ENCODE peak calls at places on chromosomes 4 and X, in four cellular contexts. One of them, this sample, is unnamed. For H3K27me3, the result is how much of the 10 kb centered on the place peaks cover.

GRCh38 chr4:167940217-167940616 is 152.1 kb upstream of the ANXA10 start:
- DNase-seq in uterus: no peak
- DNase-seq in RWPE2: no peak
- DNase-seq in SJSA1: no peak
- DNase-seq in this sample: no peak

GRCh38 chr4:154982187-154983047 is 201.3 kb downstream of the RBM46 start:
- DNase-seq in uterus: peak
- DNase-seq in SJSA1: peak
- DNase-seq in RWPE2: no peak
- DNase-seq in this sample: peak

GRCh38 chr4:120658772-120659171 is 263.8 kb downstream of the PRDM5 start:
- DNase-seq in SJSA1: no peak
- DNase-seq in uterus: no peak
- DNase-seq in RWPE2: no peak
- DNase-seq in this sample: no peak

GRCh38 chr4:3021627-3022026 is 52.7 kb downstream of the HTT-AS start:
- DNase-seq in RWPE2: no peak
- DNase-seq in uterus: no peak
- DNase-seq in SJSA1: no peak
- DNase-seq in this sample: no peak

GRCh38 chr4:182179105-182179504 is 64.1 kb upstream of the TENM3 start:
- DNase-seq in uterus: no peak
- DNase-seq in RWPE2: no peak
- DNase-seq in SJSA1: no peak
- DNase-seq in this sample: no peak

GRCh38 chr4:10640535-10641159 is 43.9 kb downstream of the CLNK start:
- DNase-seq in RWPE2: no peak
- DNase-seq in SJSA1: no peak
- DNase-seq in uterus: no peak
- DNase-seq in this sample: no peak

GRCh38 chrX:9141496-9141895 is 107.6 kb upstream of the FAM9B start:
- DNase-seq in uterus: no peak
- DNase-seq in SJSA1: peak
- DNase-seq in RWPE2: no peak
- DNase-seq in this sample: no peak

GRCh38 chr4:94408549-94409374 is 43.0 kb upstream of the PDLIM5 start:
- DNase-seq in SJSA1: no peak
- DNase-seq in RWPE2: no peak
- DNase-seq in uterus: no peak
- DNase-seq in this sample: no peak

GRCh38 chrX:108722561-108722960 is 13.8 kb downstream of the IRS4 start:
- DNase-seq in SJSA1: no peak
- DNase-seq in RWPE2: no peak
- DNase-seq in uterus: no peak
- DNase-seq in this sample: no peak

GRCh38 chr4:2340272-2341061 is 78.0 kb downstream of the ZFYVE28 start:
- DNase-seq in SJSA1: peak
- DNase-seq in RWPE2: no peak
- DNase-seq in uterus: no peak
- DNase-seq in this sample: no peak

GRCh38 chrX:32155044-32155638 is 1056.2 kb downstream of the DMD start:
- DNase-seq in uterus: no peak
- DNase-seq in SJSA1: no peak
- DNase-seq in RWPE2: no peak
- DNase-seq in this sample: no peak

GRCh38 chr4:1862055-1862911 is 6.3 kb upstream of the LETM1 start:
- DNase-seq in SJSA1: no peak
- DNase-seq in uterus: no peak
- DNase-seq in RWPE2: no peak
- DNase-seq in this sample: no peak

GRCh38 chrX:153408221-153408721 is 3.0 kb upstream of the ZFP92 start:
- DNase-seq in RWPE2: no peak
- DNase-seq in SJSA1: no peak
- DNase-seq in uterus: no peak
- DNase-seq in this sample: no peak

GRCh38 chr4:125515016-125515415 is 200.3 kb downstream of the FAT4 start:
- DNase-seq in uterus: no peak
- DNase-seq in SJSA1: no peak
- DNase-seq in RWPE2: no peak
- DNase-seq in this sample: no peak

GRCh38 chr4:23174179-23174578 is 481.4 kb downstream of the GBA3 start:
- DNase-seq in SJSA1: no peak
- DNase-seq in uterus: no peak
- DNase-seq in RWPE2: no peak
- DNase-seq in this sample: no peak

GRCh38 chr4:151438154-151438553 is 29.2 kb downstream of the FHIP1A start:
- DNase-seq in uterus: no peak
- DNase-seq in RWPE2: no peak
- DNase-seq in SJSA1: no peak
- DNase-seq in this sample: no peak

DNA sequence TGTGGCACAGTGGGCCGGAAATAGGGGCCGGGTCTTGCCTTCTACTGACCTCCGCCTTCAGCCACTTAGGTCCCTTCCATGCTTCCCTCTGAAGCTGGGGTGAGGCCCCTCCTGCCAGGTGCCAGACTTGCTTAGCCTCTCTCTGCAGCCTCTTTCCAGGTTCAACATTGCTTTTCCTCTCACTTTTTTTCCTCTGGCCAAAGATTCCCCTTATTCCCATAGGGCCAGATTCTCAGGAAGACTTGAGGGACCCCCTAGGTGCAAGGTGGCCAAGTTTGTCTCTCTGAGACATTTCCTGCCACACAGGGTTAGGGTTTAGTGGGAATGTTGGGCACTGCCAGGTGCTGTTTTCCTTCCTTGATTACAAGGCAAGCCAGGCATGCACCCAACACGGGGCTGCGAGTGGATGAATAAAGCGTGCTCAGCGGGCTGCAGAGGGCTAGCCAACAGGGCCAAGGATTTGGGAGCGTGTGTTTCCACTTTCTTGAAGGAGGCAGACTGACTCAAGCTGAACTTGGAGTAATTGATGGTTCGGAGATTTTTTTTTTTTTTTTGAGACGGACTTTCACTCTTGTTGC is 7.6 kb upstream of the GJB1 start:
- DNase-seq in uterus: no peak
- DNase-seq in SJSA1: peak
- DNase-seq in RWPE2: no peak
- DNase-seq in this sample: no peak
- H3K27ac ChIP-seq in uterus: no peak
- H3K27ac ChIP-seq in SJSA1: no peak
- H3K27ac ChIP-seq in RWPE2: no peak
- H3K27ac ChIP-seq in this sample: no peak

GRCh38 chrX:40007746-40008705 is 89.7 kb downstream of the BCOR start:
- DNase-seq in SJSA1: no peak
- DNase-seq in uterus: no peak
- DNase-seq in RWPE2: no peak
- DNase-seq in this sample: no peak
- H3K27me3 ChIP-seq in SJSA1: under half
- H3K27me3 ChIP-seq in uterus: under half
- H3K27me3 ChIP-seq in RWPE2: under half
- H3K27me3 ChIP-seq in this sample: under half

GRCh38 chrX:123184199-123184857 is at the start of gene GRIA3:
- DNase-seq in RWPE2: no peak
- DNase-seq in SJSA1: no peak
- DNase-seq in uterus: no peak
- DNase-seq in this sample: no peak
- H3K4me3 ChIP-seq in RWPE2: no peak
- H3K4me3 ChIP-seq in SJSA1: no peak
- H3K4me3 ChIP-seq in uterus: peak
- H3K4me3 ChIP-seq in this sample: peak

GRCh38 chr4:101067383-101067782 is 279.9 kb downstream of the PPP3CA start:
- DNase-seq in SJSA1: no peak
- DNase-seq in uterus: no peak
- DNase-seq in RWPE2: no peak
- DNase-seq in this sample: no peak
- H3K27ac ChIP-seq in SJSA1: no peak
- H3K27ac ChIP-seq in uterus: no peak
- H3K27ac ChIP-seq in RWPE2: no peak
- H3K27ac ChIP-seq in this sample: no peak

GRCh38 chrX:151996329-151996728 is 21.9 kb upstream of the GABRE start:
- DNase-seq in RWPE2: no peak
- DNase-seq in SJSA1: no peak
- DNase-seq in uterus: no peak
- DNase-seq in this sample: no peak
- H3K27me3 ChIP-seq in RWPE2: under half
- H3K27me3 ChIP-seq in SJSA1: under half
- H3K27me3 ChIP-seq in uterus: under half
- H3K27me3 ChIP-seq in this sample: under half

DNA sequence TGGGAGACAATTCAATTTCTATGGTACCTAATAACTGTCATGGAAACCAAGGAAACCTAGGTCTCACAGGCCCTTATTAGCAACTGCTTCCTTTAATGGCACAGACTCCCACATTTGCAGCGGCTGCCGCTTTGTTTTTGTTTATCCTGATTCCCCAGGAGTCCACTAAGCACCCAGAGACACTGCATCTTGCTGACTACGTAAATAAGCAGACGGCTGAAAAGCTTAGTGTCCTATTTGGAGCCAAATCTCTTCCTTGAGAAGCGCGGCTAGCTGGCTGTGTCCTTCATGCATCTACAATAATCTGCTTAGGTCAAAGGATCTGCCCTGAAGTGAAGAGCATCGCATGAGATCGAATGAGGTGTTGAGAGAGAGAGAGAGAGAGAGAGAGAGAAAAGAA is 494.4 kb downstream of the TMA16 start:
- DNase-seq in RWPE2: no peak
- DNase-seq in uterus: no peak
- DNase-seq in SJSA1: no peak
- DNase-seq in this sample: no peak
- H3K4me3 ChIP-seq in RWPE2: no peak
- H3K4me3 ChIP-seq in uterus: no peak
- H3K4me3 ChIP-seq in SJSA1: no peak
- H3K4me3 ChIP-seq in this sample: no peak

GRCh38 chrX:13937370-13938052 is 92.2 kb downstream of the GEMIN8 start:
- DNase-seq in RWPE2: no peak
- DNase-seq in uterus: no peak
- DNase-seq in SJSA1: no peak
- DNase-seq in this sample: peak
- H3K27ac ChIP-seq in RWPE2: no peak
- H3K27ac ChIP-seq in uterus: no peak
- H3K27ac ChIP-seq in SJSA1: no peak
- H3K27ac ChIP-seq in this sample: no peak

GRCh38 chrX:13248867-13249521 is 70.9 kb downstream of the ATXN3L start:
- DNase-seq in RWPE2: no peak
- DNase-seq in SJSA1: peak
- DNase-seq in uterus: no peak
- DNase-seq in this sample: no peak
- H3K27me3 ChIP-seq in RWPE2: under half
- H3K27me3 ChIP-seq in SJSA1: under half
- H3K27me3 ChIP-seq in uterus: under half
- H3K27me3 ChIP-seq in this sample: under half